ENCODE peak calls at places on chromosomes 3 and 15, in nine cellular contexts. One of them, this sample, is unnamed.

GRCh38 chr3:97232635-97233034 is 418.2 kb downstream of the EPHA6 start:
- DNase-seq in NCI-H460: no peak
- DNase-seq in HEK293T: no peak
- DNase-seq in ACHN: no peak
- DNase-seq in NCI-H1092: no peak
- DNase-seq in heart left ventricle: no peak
- DNase-seq in progenitor cell of endocrine pancreas: no peak
- DNase-seq in dermis microvascular lymphatic vessel endothelial cell: no peak
- DNase-seq in stomach: peak
- DNase-seq in this sample: no peak

GRCh38 chr3:141561426-141562034 is 74.7 kb downstream of the RASA2 start:
- DNase-seq in progenitor cell of endocrine pancreas: peak
- DNase-seq in NCI-H460: peak
- DNase-seq in heart left ventricle: peak
- DNase-seq in stomach: no peak
- DNase-seq in ACHN: peak
- DNase-seq in HEK293T: peak
- DNase-seq in NCI-H1092: no peak
- DNase-seq in dermis microvascular lymphatic vessel endothelial cell: peak
- DNase-seq in this sample: no peak

GRCh38 chr15:41256103-41256502 is 25.0 kb downstream of the CHP1 start:
- DNase-seq in NCI-H1092: no peak
- DNase-seq in ACHN: no peak
- DNase-seq in heart left ventricle: no peak
- DNase-seq in NCI-H460: no peak
- DNase-seq in dermis microvascular lymphatic vessel endothelial cell: no peak
- DNase-seq in progenitor cell of endocrine pancreas: no peak
- DNase-seq in HEK293T: no peak
- DNase-seq in stomach: no peak
- DNase-seq in this sample: no peak

GRCh38 chr3:152084441-152084840 is 184.3 kb upstream of the MBNL1 start:
- DNase-seq in progenitor cell of endocrine pancreas: no peak
- DNase-seq in stomach: no peak
- DNase-seq in heart left ventricle: no peak
- DNase-seq in NCI-H460: no peak
- DNase-seq in ACHN: no peak
- DNase-seq in NCI-H1092: no peak
- DNase-seq in HEK293T: no peak
- DNase-seq in dermis microvascular lymphatic vessel endothelial cell: no peak
- DNase-seq in this sample: no peak

GRCh38 chr3:52442409-52443267 is 2.3 kb downstream of the SEMA3G start:
- DNase-seq in dermis microvascular lymphatic vessel endothelial cell: no peak
- DNase-seq in NCI-H1092: no peak
- DNase-seq in stomach: no peak
- DNase-seq in NCI-H460: no peak
- DNase-seq in heart left ventricle: no peak
- DNase-seq in ACHN: no peak
- DNase-seq in HEK293T: no peak
- DNase-seq in progenitor cell of endocrine pancreas: no peak
- DNase-seq in this sample: peak

GRCh38 chr15:74316116-74316515 is 51.3 kb downstream of the CYP11A1 start:
- DNase-seq in dermis microvascular lymphatic vessel endothelial cell: no peak
- DNase-seq in stomach: no peak
- DNase-seq in heart left ventricle: peak
- DNase-seq in NCI-H1092: no peak
- DNase-seq in HEK293T: no peak
- DNase-seq in progenitor cell of endocrine pancreas: no peak
- DNase-seq in ACHN: no peak
- DNase-seq in NCI-H460: no peak
- DNase-seq in this sample: no peak

GRCh38 chr3:36164400-36164799 is 215.9 kb upstream of the STAC start:
- DNase-seq in NCI-H460: no peak
- DNase-seq in stomach: no peak
- DNase-seq in ACHN: no peak
- DNase-seq in progenitor cell of endocrine pancreas: no peak
- DNase-seq in heart left ventricle: no peak
- DNase-seq in NCI-H1092: no peak
- DNase-seq in HEK293T: no peak
- DNase-seq in dermis microvascular lymphatic vessel endothelial cell: no peak
- DNase-seq in this sample: no peak

GRCh38 chr3:102180291-102180931 is 254.4 kb upstream of the ZPLD1 start:
- DNase-seq in NCI-H460: no peak
- DNase-seq in progenitor cell of endocrine pancreas: no peak
- DNase-seq in NCI-H1092: no peak
- DNase-seq in HEK293T: no peak
- DNase-seq in dermis microvascular lymphatic vessel endothelial cell: peak
- DNase-seq in stomach: no peak
- DNase-seq in ACHN: peak
- DNase-seq in heart left ventricle: peak
- DNase-seq in this sample: no peak

GRCh38 chr3:11553436-11554235 is 90.1 kb downstream of the VGLL4 start:
- DNase-seq in heart left ventricle: no peak
- DNase-seq in progenitor cell of endocrine pancreas: no peak
- DNase-seq in NCI-H460: no peak
- DNase-seq in stomach: peak
- DNase-seq in dermis microvascular lymphatic vessel endothelial cell: no peak
- DNase-seq in HEK293T: no peak
- DNase-seq in ACHN: no peak
- DNase-seq in NCI-H1092: no peak
- DNase-seq in this sample: no peak

GRCh38 chr3:13006216-13006990 is 66.8 kb downstream of the IQSEC1 start:
- DNase-seq in stomach: no peak
- DNase-seq in NCI-H460: no peak
- DNase-seq in NCI-H1092: no peak
- DNase-seq in HEK293T: no peak
- DNase-seq in ACHN: no peak
- DNase-seq in progenitor cell of endocrine pancreas: no peak
- DNase-seq in dermis microvascular lymphatic vessel endothelial cell: no peak
- DNase-seq in heart left ventricle: no peak
- DNase-seq in this sample: no peak

GRCh38 chr3:30145281-30145680 is 461.1 kb upstream of the TGFBR2 start:
- DNase-seq in NCI-H460: no peak
- DNase-seq in dermis microvascular lymphatic vessel endothelial cell: no peak
- DNase-seq in NCI-H1092: no peak
- DNase-seq in heart left ventricle: no peak
- DNase-seq in ACHN: no peak
- DNase-seq in HEK293T: no peak
- DNase-seq in progenitor cell of endocrine pancreas: no peak
- DNase-seq in stomach: no peak
- DNase-seq in this sample: no peak

GRCh38 chr3:51961011-51961410 is 5.8 kb downstream of the GPR62 start:
- DNase-seq in NCI-H1092: no peak
- DNase-seq in progenitor cell of endocrine pancreas: no peak
- DNase-seq in HEK293T: no peak
- DNase-seq in ACHN: no peak
- DNase-seq in stomach: no peak
- DNase-seq in NCI-H460: no peak
- DNase-seq in heart left ventricle: no peak
- DNase-seq in dermis microvascular lymphatic vessel endothelial cell: no peak
- DNase-seq in this sample: no peak

GRCh38 chr3:99418209-99418635 is 220.2 kb upstream of the COL8A1 start:
- DNase-seq in NCI-H1092: no peak
- DNase-seq in stomach: no peak
- DNase-seq in HEK293T: no peak
- DNase-seq in dermis microvascular lymphatic vessel endothelial cell: peak
- DNase-seq in heart left ventricle: no peak
- DNase-seq in NCI-H460: no peak
- DNase-seq in progenitor cell of endocrine pancreas: no peak
- DNase-seq in ACHN: no peak
- DNase-seq in this sample: no peak

This sample was measured in ecto neural progenitor cell.